ENCODE peak calls at places on chromosomes 4 and X, in nine cellular contexts. Q is neuronal stem cell, G is skeletal muscle cell, B is bronchial epithelial cell, H is right lobe of liver, I is adipocyte, E is cardiac fibroblast, U is OCI-LY7, F is psoas muscle. O is an unnamed sample.
A peak's percentile ranks its signal among the peaks of the same experiment; 100 is the strongest.

GRCh38 chr4:25842229-25842840 is 20.5 kb downstream of the SEL1L3 start:
- DNase-seq in I (no peak), F (no peak), Q (no peak), G (no peak), E (no peak), B (no peak), U (peak; percentile 72), H (no peak), O (no peak)

GRCh38 chr4:57148831-57149230 is 38.6 kb upstream of the IGFBP7 start:
- DNase-seq in G (peak; percentile 56), B (peak; percentile 92), F (no peak), E (peak; percentile 58), Q (no peak), H (no peak), U (no peak), I (no peak), O (peak; percentile 42)

GRCh38 chrX:77628294-77629025 is 157.6 kb downstream of the ATRX start:
- DNase-seq in F (no peak), E (peak; percentile 5), U (no peak), B (peak; percentile 1), I (peak; percentile 9), H (no peak), G (no peak), Q (no peak), O (peak; percentile 25)

GRCh38 chr4:47913328-47913727 is 1.1 kb downstream of the NFXL1 start:
- DNase-seq in E (peak; percentile 21), I (peak; percentile 32), B (peak; percentile 55), F (no peak), G (no peak), U (peak; percentile 10), H (no peak), Q (no peak), O (peak; percentile 34)

GRCh38 chrX:111103246-111103645 is 7.3 kb downstream of the PAK3 start:
- DNase-seq in Q (no peak), B (no peak), H (no peak), I (no peak), E (no peak), U (no peak), F (no peak), G (no peak), O (no peak)

GRCh38 chrX:122135070-122135469 is 1049.0 kb upstream of the GRIA3 start:
- DNase-seq in I (no peak), Q (no peak), H (no peak), F (no peak), B (no peak), U (no peak), E (no peak), G (no peak), O (peak; percentile 19)

GRCh38 chr4:140239311-140239710 is 85.3 kb upstream of the MAML3 start:
- DNase-seq in H (no peak), F (no peak), B (no peak), Q (no peak), U (no peak), I (no peak), E (no peak), G (no peak), O (no peak)

GRCh38 chrX:3177851-3178250 is 136.6 kb downstream of the ARSF start:
- DNase-seq in G (no peak), E (no peak), H (no peak), I (no peak), B (peak; percentile 72), U (no peak), Q (no peak), F (no peak), O (no peak)

GRCh38 chr4:154030747-154031146 is 241.9 kb upstream of the SFRP2 start:
- DNase-seq in G (peak; percentile 68), E (no peak), I (peak; percentile 32), H (no peak), F (no peak), U (no peak), B (no peak), Q (no peak), O (no peak)

GRCh38 chr4:31185014-31185585 is 464.9 kb downstream of the PCDH7 start:
- DNase-seq in I (no peak), G (no peak), B (no peak), U (no peak), E (no peak), H (no peak), Q (no peak), F (no peak), O (no peak)

GRCh38 chrX:3393168-3393567 is 46.7 kb upstream of the MXRA5 start:
- DNase-seq in I (no peak), U (no peak), B (peak; percentile 12), E (no peak), H (no peak), Q (no peak), F (no peak), G (no peak), O (no peak)

GRCh38 chrX:147848543-147849448 is 62.9 kb upstream of the FMR1 start:
- DNase-seq in F (no peak), U (no peak), G (no peak), E (no peak), I (no peak), H (no peak), B (no peak), Q (no peak), O (no peak)

GRCh38 chr4:19748911-19749473 is 502.7 kb upstream of the SLIT2 start:
- DNase-seq in I (peak; percentile 69), B (no peak), U (no peak), E (peak; percentile 39), H (no peak), G (peak; percentile 7), F (no peak), Q (no peak), O (peak; percentile 76)

GRCh38 chr4:120202222-120202621 is 135.6 kb upstream of the MAD2L1 start:
- DNase-seq in Q (no peak), B (no peak), F (no peak), H (no peak), U (no peak), G (no peak), E (no peak), I (no peak), O (no peak)

GRCh38 chr4:2837904-2838496 is 5.6 kb upstream of the ADD1 start:
- DNase-seq in E (peak; percentile 80), H (no peak), G (no peak), I (peak; percentile 44), F (no peak), Q (no peak), B (no peak), U (peak; percentile 82), O (peak; percentile 59)
- H3K4me3 ChIP-seq in E (peak overlapping the region; percentile 13), H (no peak overlapping the region), G (peak overlapping the region; percentile 7), I (peak overlapping the region; percentile 57), F (peak overlapping the region; percentile 6), Q (peak overlapping the region; percentile 16), B (no peak overlapping the region), U (peak overlapping the region; percentile 56), O (peak overlapping the region; percentile 41)

DNA sequence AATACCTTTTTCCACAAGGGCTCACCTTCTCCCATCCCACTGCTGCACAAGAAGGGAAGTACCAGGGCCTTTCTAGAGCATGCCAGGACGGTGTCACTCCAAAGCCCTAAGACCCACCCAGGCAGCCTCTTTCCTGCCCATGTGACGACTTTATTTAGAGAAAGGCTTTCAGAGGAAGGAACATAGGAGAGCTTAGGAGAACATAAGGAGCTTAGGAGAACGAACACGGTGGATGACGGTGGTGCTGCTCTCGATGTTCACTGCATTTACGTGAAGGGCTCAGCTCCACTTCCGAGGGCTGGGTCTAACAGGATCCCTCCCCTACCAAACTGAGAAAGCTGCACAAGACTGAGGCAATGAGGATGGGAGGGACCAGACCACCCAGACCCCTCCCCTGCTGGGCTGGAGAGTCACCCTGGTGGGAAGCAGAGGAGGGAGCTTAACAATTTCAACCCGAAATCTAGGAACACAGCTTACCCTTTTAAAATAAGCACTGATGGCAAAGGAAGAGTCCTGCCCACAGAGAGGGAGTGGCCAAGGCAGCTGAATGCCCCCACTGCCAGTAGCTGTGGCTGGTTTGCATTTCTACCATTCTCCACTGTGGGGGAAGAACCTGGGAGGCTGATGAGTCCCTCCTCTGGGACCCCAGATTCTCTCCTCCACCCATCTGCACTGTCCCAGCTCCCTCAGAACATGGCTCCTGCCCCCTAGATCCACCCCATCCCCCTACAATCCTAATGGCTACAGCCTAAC is 29.8 kb downstream of the ZFYVE28 start:
- DNase-seq in E (peak; percentile 29), G (no peak), U (no peak), Q (no peak), F (no peak), I (no peak), H (no peak), B (no peak), O (peak; percentile 47)
- H3K4me3 ChIP-seq in E (no peak overlapping the region), G (no peak overlapping the region), U (no peak overlapping the region), Q (no peak overlapping the region), F (no peak overlapping the region), I (no peak overlapping the region), H (no peak overlapping the region), B (no peak overlapping the region), O (no peak overlapping the region)

GRCh38 chrX:135973548-135974278 is at the start of gene MMGT1:
- DNase-seq in E (peak; percentile 88), G (peak; percentile 55), H (peak; percentile 89), U (peak; percentile 85), I (peak; percentile 88), Q (peak; percentile 73), F (peak; percentile 80), B (peak; percentile 65), O (peak; percentile 84)

GRCh38 chrX:135975421-135975820 is 1.6 kb upstream of the MMGT1 start:
- DNase-seq in Q (no peak), H (no peak), B (no peak), E (no peak), G (no peak), F (no peak), I (no peak), U (no peak), O (no peak)

GRCh38 chrX:135973025-135973547 is 702 bp downstream of the MMGT1 start:
- DNase-seq in I (peak; percentile 42), H (no peak), U (peak; percentile 12), B (peak; percentile 21), F (no peak), E (peak; percentile 22), Q (no peak), G (no peak), O (peak; percentile 30)

GRCh38 chrX:135977611-135978010 is 3.8 kb upstream of the MMGT1 start:
- DNase-seq in F (no peak), H (no peak), E (no peak), B (peak; percentile 82), I (peak; percentile 39), Q (no peak), G (no peak), U (no peak), O (no peak)

DNA sequence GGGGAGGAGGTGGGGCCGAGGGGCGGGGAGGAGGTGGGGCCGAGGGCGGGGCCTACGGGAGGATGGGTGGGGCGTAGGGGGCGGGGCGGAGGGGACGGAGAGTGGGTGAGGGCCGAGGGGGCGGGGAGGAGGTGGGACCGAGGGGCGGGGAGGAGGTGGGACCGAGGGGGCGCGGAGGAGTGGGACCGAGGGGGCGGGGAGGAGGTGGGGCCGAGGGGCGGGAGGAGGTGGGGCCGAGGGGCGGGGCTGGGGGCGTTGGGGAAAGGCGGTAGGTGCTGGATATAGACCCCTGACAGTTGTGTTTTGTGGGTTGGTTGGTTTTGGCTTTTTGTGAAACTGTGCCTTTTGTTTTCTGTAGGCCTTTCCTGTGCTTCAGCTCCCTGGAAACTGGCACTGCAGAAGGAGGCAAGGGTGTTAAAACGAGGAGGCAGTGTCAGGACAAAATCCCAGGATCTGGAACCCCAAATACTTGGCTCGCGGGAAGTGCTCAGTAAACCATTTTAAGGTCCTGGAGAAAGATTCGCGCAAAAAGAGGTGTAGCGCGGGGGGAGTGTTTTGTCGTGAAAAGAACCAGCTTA is 580 bp upstream of the MMGT1 start:
- DNase-seq in U (peak; percentile 75), Q (peak; percentile 54), I (peak; percentile 84), F (peak; percentile 74), B (no peak), E (peak; percentile 85), G (peak; percentile 25), H (peak; percentile 84), O (peak; percentile 60)
- H3K4me3 ChIP-seq in U (peak overlapping the region; percentile 58), Q (peak overlapping the region; percentile 45), I (peak overlapping the region; percentile 71), F (peak overlapping the region; percentile 55), B (no peak overlapping the region), E (peak overlapping the region; percentile 41), G (peak overlapping the region; percentile 40), H (no peak overlapping the region), O (peak overlapping the region; percentile 60)

GRCh38 chr4:41050840-41051775 is 163.2 kb downstream of the APBB2 start:
- DNase-seq in B (no peak), H (no peak), U (no peak), I (no peak), Q (no peak), E (peak; percentile 20), F (no peak), G (no peak), O (no peak)
- H3K4me3 ChIP-seq in B (no peak overlapping the region), H (no peak overlapping the region), U (no peak overlapping the region), I (no peak overlapping the region), Q (no peak overlapping the region), E (no peak overlapping the region), F (no peak overlapping the region), G (no peak overlapping the region), O (no peak overlapping the region)